ENCODE peak calls at places on chromosomes 1 and 21, in ten cellular contexts. F is heart left ventricle, V is OCI-LY7, L is GM13976, A is adrenal gland, X is gastrocnemius medialis, O is endothelial cell of umbilical vein, B is brain microvascular endothelial cell, D is RWPE1, H is fibroblast of lung. K is an unnamed sample.

GRCh38 chr1:182330303-182330702 is 61.3 kb downstream of the GLUL start:
- DNase-seq in H (peak), D (no peak), O (no peak), L (no peak), F (no peak), X (peak), B (no peak), A (peak), V (no peak), K (no peak)

GRCh38 chr1:115340879-115341278 is 2.8 kb upstream of the NGF start:
- DNase-seq in L (no peak), D (no peak), H (no peak), F (peak), X (no peak), O (no peak), V (no peak), A (no peak), B (no peak), K (no peak)

GRCh38 chr1:175154595-175155472 is 37.7 kb downstream of the KIAA0040 start:
- DNase-seq in L (peak), A (peak), H (peak), O (peak), F (peak), B (no peak), V (peak), X (peak), D (peak), K (no peak)

GRCh38 chr1:174883361-174883760 is 116.4 kb upstream of the CACYBP start:
- DNase-seq in O (peak), H (peak), F (no peak), A (no peak), L (no peak), X (no peak), B (peak), V (no peak), D (peak), K (peak)

GRCh38 chr1:47875831-47876586 is 121.2 kb downstream of the TRABD2B start:
- DNase-seq in O (no peak), X (no peak), H (no peak), F (no peak), L (no peak), D (no peak), A (no peak), B (peak), V (no peak), K (no peak)

GRCh38 chr1:160711528-160712311 is at the start of gene CD48:
- DNase-seq in O (no peak), L (peak), F (no peak), X (no peak), V (peak), A (no peak), B (no peak), D (no peak), H (no peak), K (no peak)

GRCh38 chr21:33780631-33781030 is 135.0 kb downstream of the ATP5PO start:
- DNase-seq in H (peak), O (no peak), V (no peak), L (no peak), F (no peak), X (no peak), A (no peak), D (no peak), B (no peak), K (no peak)

GRCh38 chr1:100087396-100087795 is 45.3 kb downstream of the SASS6 start:
- DNase-seq in V (no peak), F (no peak), B (no peak), A (no peak), O (no peak), L (no peak), X (no peak), H (peak), D (no peak), K (no peak)

GRCh38 chr1:184254849-184255248 is 132.0 kb upstream of the C1orf21 start:
- DNase-seq in H (no peak), F (no peak), X (no peak), L (no peak), V (no peak), A (no peak), B (no peak), O (no peak), D (no peak), K (no peak)

GRCh38 chr1:233391338-233391737 is 63.8 kb downstream of the MAP3K21 start:
- DNase-seq in B (no peak), H (no peak), X (no peak), V (no peak), O (no peak), L (no peak), A (no peak), D (no peak), F (no peak), K (no peak)

GRCh38 chr1:233390842-233391241 is 63.3 kb downstream of the MAP3K21 start:
- DNase-seq in F (no peak), B (no peak), D (no peak), O (no peak), X (no peak), V (no peak), A (no peak), H (no peak), L (no peak), K (no peak)

GRCh38 chr1:233389867-233390266 is 62.3 kb downstream of the MAP3K21 start:
- DNase-seq in H (no peak), D (no peak), X (no peak), L (no peak), V (no peak), B (no peak), F (no peak), A (no peak), O (no peak), K (no peak)

GRCh38 chr1:233387585-233387984 is 60.1 kb downstream of the MAP3K21 start:
- DNase-seq in H (no peak), A (no peak), X (no peak), F (no peak), O (no peak), V (no peak), L (no peak), B (no peak), D (no peak), K (no peak)

DNA sequence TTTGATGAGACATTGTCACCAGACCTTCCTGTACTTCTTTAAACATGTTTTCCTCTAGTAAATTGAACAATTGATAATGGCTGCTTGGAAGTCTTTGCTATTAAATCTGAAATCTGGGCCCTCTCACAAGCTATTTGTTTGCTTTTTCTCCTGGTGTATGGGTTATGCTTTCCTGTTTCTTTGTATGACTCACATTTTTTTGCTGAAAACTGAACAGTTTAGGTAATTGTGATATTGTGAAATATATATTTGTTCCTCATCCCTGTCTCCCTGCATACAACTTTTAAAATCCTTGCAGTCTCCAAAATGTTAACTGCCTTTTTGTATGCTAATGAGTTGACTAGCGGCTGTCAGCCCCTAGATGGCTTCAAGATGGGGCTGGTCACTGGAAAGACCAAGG is 61.6 kb downstream of the MAP3K21 start:
- DNase-seq in V (no peak), F (no peak), L (no peak), H (no peak), X (no peak), B (no peak), O (no peak), D (no peak), A (no peak), K (no peak)
- TF ChIP-seq CTCF in V (no peak), F (no peak), L (no peak), H (no peak), X (no peak), B (no peak), O (no peak), D (no peak), A (no peak), K (no peak)

DNA sequence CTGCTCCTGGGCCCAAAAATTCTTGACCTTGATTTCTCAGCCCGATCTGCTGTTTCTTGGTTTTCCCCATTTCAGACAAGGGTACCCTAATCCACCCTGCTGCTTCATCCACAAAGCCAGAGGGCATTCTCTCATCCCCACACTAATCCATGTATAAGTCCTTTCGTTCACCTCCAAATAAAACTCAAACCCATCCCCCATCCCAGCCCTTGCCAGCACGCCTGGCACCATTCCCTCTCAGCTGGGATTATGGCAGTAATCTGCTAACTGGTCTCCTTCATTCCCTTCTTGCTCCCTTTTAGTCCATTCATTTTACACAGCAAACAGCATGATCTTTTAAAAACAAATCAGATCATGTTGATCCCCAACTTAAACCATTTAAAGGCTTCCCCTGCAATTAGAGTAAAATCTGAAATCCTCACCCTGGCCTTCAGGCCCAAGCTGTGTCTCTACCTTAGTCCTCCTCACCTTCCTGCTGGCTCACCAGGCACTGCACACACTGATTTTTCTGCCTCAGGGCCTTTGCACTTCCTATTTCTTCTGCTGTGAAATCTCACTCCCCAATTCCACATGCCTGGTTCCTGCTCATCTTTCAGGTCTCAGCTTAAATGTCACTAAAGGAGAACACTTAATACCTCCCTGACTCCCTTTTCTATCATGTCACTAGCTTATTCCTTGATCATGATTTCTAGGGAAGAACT is 12.2 kb upstream of the TRNP1 start:
- DNase-seq in X (no peak), L (no peak), D (no peak), B (no peak), O (no peak), H (no peak), A (no peak), V (no peak), F (no peak), K (no peak)
- TF ChIP-seq CTCF in X (no peak), L (no peak), D (no peak), B (no peak), O (no peak), H (no peak), A (no peak), V (no peak), F (no peak), K (no peak)

GRCh38 chr1:84884671-84885389 is 8.2 kb downstream of the LPAR3 start:
- DNase-seq in A (no peak), V (no peak), L (no peak), X (no peak), B (no peak), H (no peak), F (no peak), D (no peak), O (no peak), K (peak)
- TF ChIP-seq CTCF in A (no peak), V (no peak), L (no peak), X (no peak), B (no peak), H (no peak), F (no peak), D (no peak), O (no peak), K (no peak)

DNA sequence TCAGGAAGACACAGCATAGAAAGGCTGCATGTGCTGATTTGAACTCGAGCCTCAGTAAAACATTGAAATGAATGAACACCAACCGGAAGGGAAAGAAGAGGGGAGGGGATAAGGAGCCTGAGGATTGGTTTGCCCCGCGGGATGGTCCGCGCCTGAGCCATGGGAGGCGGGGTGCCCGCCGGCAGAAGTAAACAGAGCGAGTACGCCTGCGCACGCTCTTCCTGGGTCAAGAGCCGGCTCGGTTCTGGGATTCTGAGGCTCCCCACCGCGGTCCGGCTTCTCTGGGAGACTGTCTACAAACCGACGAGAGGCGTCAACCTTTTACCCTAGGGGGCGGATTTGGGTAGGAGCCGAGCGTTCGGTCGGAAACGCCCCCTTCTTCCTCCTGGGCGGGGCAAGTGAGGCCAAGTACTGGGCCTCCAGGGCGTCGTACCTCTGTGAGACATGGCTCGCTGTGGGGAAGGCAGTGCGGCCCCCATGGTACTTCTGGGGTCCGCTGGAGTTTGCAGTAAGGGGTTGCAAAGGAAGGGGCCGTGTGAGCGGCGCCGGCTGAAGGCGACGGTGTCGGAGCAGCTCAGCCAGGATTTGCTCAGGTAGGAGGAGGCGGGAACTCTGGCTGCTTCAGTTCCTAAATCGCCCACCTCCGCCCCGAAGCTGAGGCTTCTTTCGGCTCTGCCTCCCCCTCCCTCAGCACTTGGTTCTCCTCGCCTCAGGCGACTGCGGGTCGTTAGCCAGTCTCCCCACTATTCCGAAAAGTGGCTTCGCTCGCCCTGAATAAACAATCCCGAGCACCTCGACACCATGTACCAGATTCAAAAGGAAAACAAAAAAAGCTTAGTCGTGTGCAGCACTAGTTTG is at the start of gene BTBD8:
- DNase-seq in V (peak), X (peak), L (peak), H (peak), A (peak), O (peak), F (peak), D (peak), B (peak), K (peak)
- TF ChIP-seq CTCF in V (peak), X (no peak), L (no peak), H (no peak), A (no peak), O (no peak), F (peak), D (no peak), B (no peak), K (no peak)

GRCh38 chr1:159012495-159012894 is 2.8 kb downstream of the IFI16 start:
- DNase-seq in O (peak), L (no peak), X (peak), H (peak), A (no peak), F (peak), D (no peak), B (no peak), V (peak), K (no peak)

GRCh38 chr1:159011701-159012100 is 2.0 kb downstream of the IFI16 start:
- DNase-seq in H (no peak), A (no peak), F (no peak), O (no peak), X (no peak), V (no peak), L (no peak), B (no peak), D (no peak), K (no peak)

GRCh38 chr1:159014003-159014571 is 4.4 kb downstream of the IFI16 start:
- DNase-seq in B (no peak), L (no peak), A (no peak), H (no peak), X (no peak), F (no peak), V (no peak), D (no peak), O (no peak), K (no peak)

GRCh38 chr1:159014851-159015250 is 5.1 kb downstream of the IFI16 start:
- DNase-seq in X (no peak), L (no peak), A (no peak), O (no peak), B (no peak), V (no peak), F (no peak), D (no peak), H (no peak), K (no peak)

DNA sequence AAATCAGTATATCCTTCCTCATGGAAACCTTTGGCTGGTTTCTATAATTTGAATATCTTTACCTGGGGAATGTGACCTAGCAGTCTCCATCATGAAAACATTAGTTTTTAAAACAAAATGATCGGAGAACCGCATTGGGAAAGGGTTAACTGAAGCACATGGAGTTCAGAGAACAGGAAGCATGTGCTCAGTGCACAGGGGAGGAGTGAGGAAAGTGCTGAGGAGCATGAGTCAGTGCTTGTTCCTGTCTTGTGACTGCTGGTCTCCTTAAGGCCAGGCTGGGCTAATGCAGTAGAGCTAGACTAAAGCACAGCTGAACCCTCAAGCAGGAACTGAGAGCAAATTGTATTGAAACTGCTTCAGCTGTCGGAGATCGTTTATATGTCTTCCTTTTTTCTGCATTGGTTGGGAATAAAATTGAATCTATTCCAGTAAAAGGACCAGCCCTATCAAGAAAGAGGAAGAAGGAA is 5.8 kb downstream of the IFI16 start:
- DNase-seq in F (peak), L (peak), D (peak), V (peak), B (peak), O (peak), A (peak), X (peak), H (peak), K (peak)
- TF ChIP-seq CTCF in F (no peak), L (no peak), D (no peak), V (no peak), B (no peak), O (no peak), A (no peak), X (no peak), H (no peak), K (no peak)

DNA sequence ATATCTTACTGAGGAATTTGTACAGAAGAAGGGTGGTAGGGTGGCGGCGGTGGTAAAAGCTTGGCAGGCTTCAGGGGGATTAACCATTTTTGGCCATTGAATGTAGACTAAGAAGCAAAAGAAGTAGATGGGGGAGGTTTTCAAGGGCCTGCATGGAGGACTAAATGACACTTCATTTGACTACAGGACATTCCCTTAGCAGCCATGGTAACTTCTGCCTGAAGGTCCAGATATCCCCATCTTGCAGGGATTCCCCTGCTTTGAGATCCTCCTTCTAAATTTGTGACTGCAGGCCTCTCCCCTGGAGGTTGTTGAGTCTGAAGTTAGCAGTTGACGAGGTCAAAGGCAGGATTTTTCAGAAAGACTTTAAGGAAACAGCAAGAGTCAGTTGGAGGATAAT is 4.8 kb downstream of the VASH2 start:
- DNase-seq in O (no peak), V (no peak), A (no peak), H (no peak), X (no peak), B (no peak), F (no peak), L (peak), D (no peak), K (no peak)
- TF ChIP-seq CTCF in O (no peak), V (no peak), A (no peak), H (no peak), X (no peak), B (no peak), F (no peak), L (no peak), D (no peak), K (no peak)

DNA sequence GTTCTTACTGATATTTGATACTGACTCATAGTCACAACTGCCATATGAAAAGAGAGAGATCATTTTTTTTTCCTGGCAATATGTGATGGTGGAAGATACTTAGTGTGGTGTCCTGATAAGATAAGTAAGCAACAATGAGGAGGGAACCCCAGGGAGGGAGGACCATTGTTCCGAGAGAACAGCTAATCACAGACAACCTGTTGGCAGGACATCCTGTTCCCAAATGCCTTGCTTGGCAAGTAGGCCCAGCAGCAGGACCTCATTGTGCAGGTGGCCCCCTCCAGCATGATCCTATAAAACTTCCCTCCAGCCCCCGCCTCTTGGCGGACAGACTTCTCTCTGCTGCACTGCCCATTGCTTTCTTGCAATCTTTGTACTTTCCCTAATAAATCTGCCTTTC is 329.4 kb upstream of the CHRM3 start:
- DNase-seq in V (no peak), O (no peak), H (no peak), L (no peak), F (no peak), B (no peak), D (no peak), X (no peak), A (no peak), K (no peak)
- TF ChIP-seq CTCF in V (no peak), O (no peak), H (no peak), L (no peak), F (no peak), B (no peak), D (no peak), X (no peak), A (no peak), K (no peak)

DNA sequence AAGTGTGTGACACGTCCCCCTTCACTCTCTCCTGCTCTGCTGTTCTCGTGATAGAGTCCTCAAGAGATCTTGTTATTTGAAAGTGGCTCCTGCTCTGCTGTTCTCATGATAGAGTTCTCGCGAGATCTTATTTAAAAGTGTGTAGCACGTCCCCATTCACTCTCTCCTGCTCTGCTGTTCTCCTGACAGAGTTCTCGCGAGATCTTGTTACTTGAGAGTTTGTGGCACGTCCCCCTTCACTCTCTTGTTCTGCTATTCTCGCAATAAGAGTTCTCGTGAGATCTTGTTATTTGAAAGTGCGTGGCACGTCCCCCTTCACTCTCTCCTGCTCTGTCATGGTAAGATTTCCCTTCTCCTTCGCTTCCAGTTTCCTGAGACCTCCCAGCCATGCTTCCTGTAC is 47.9 kb downstream of the SMYD3 start:
- DNase-seq in O (peak), F (no peak), X (no peak), B (no peak), A (no peak), H (no peak), L (no peak), D (no peak), V (no peak), K (no peak)
- TF ChIP-seq CTCF in O (no peak), F (no peak), X (no peak), B (no peak), A (no peak), H (no peak), L (no peak), D (no peak), V (no peak), K (no peak)